ENCODE peak calls at places on chromosomes 6 and 20, in ten cellular contexts. G is endothelial cell of umbilical vein, Q is A549, A is dorsolateral prefrontal cortex, I is NB4, L is AG04450, V is left lung, E is cardiac muscle cell, U is endodermal cell, R is DND-41. O is an unnamed sample.

GRCh38 chr20:33863440-33864323 is 52.5 kb downstream of the CHMP4B start:
- DNase-seq in A (no peak), I (no peak), G (no peak), U (no peak), R (no peak), Q (no peak), E (no peak), V (no peak), L (no peak), O (no peak)

GRCh38 chr6:15874821-15875220 is 212.0 kb upstream of the DTNBP1 start:
- DNase-seq in A (no peak), I (no peak), E (no peak), Q (no peak), U (no peak), V (no peak), L (no peak), G (no peak), R (no peak), O (peak)

GRCh38 chr20:11676618-11677289 is 240.9 kb upstream of the BTBD3 start:
- DNase-seq in A (no peak), Q (peak), G (peak), V (no peak), I (peak), R (peak), U (peak), L (peak), E (peak), O (peak)

GRCh38 chr6:36516559-36516958 is 30.7 kb downstream of the STK38 start:
- DNase-seq in A (no peak), V (no peak), Q (no peak), E (no peak), G (no peak), L (no peak), U (no peak), R (no peak), I (no peak), O (no peak)

GRCh38 chr6:13461805-13462204 is 25.6 kb downstream of the GFOD1 start:
- DNase-seq in V (no peak), A (no peak), Q (no peak), E (no peak), U (peak), L (no peak), R (no peak), I (peak), G (no peak), O (no peak)

GRCh38 chr6:18177566-18177965 is 22.3 kb downstream of the KDM1B start:
- DNase-seq in G (no peak), Q (no peak), E (no peak), V (no peak), R (no peak), U (no peak), A (no peak), I (no peak), L (no peak), O (no peak)

GRCh38 chr20:25739615-25740320 is 43.1 kb upstream of the ZNF337 start:
- DNase-seq in A (no peak), U (no peak), G (peak), I (no peak), V (no peak), E (no peak), R (no peak), Q (no peak), L (no peak), O (peak)

GRCh38 chr6:119233327-119233984 is 116.1 kb downstream of the MAN1A1 start:
- DNase-seq in V (no peak), A (no peak), I (no peak), L (no peak), R (no peak), E (no peak), U (no peak), Q (no peak), G (no peak), O (no peak)

DNA sequence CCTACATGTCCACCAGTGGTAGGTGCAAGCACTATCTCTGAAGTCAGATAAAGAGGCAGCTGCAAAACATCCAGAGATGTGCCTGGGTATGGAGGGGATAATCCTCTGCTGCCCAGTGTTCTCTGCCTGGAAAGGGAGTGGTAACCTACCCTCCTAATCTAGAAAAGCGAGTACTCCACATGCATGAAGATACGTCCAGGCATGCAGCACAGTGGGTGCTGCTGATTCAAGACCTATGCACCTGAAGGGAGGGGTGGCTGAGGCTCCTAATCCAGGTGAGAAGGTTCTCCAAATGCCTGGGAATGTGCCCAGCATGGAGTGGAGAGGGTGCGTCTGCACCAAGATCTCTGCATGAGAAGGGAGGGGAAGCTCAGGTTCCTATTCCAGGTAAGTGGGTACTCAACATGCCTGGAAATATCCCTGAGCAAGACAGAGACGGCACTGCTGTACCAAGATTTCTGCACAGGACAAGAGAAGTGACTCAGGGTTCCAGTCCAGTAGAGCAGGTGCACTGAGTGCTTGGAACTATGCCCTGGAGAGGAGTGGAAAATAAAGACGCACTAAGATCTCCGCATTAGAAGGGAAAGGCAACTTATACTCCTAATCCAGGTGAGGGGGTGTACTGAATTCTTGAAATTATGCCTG is 9.3 kb downstream of the CST4 start:
- DNase-seq in E (no peak), U (no peak), R (no peak), A (no peak), V (no peak), Q (no peak), L (no peak), G (no peak), I (no peak), O (no peak)
- H3K4me3 ChIP-seq in E (no peak), U (no peak), R (no peak), A (no peak), V (no peak), Q (no peak), L (no peak), G (no peak), I (no peak), O (no peak)

GRCh38 chr6:147285087-147285855 is 81.1 kb downstream of the STXBP5 start:
- DNase-seq in Q (peak), A (no peak), R (no peak), L (no peak), V (no peak), G (peak), I (peak), E (peak), U (no peak), O (peak)
- TF ChIP-seq CTCF in Q (peak), A (peak), R (peak), L (peak), V (peak), G (peak), I (peak), E (peak), U (peak), O (peak)

GRCh38 chr20:63653041-63653973 is at the start of gene STMN3:
- DNase-seq in G (peak), I (peak), E (peak), U (peak), V (peak), Q (peak), A (peak), L (peak), R (peak), O (peak)
- H3K4me3 ChIP-seq in G (peak), I (peak), E (peak), U (peak), V (peak), Q (peak), A (peak), L (peak), R (peak), O (peak)

GRCh38 chr6:125852587-125852986 is 61.8 kb downstream of the NCOA7 start:
- DNase-seq in V (no peak), Q (no peak), R (no peak), L (no peak), U (no peak), G (no peak), A (no peak), E (no peak), I (no peak), O (no peak)
- TF ChIP-seq CTCF in V (no peak), Q (no peak), R (no peak), L (no peak), U (no peak), G (no peak), A (no peak), E (no peak), I (no peak), O (no peak)

DNA sequence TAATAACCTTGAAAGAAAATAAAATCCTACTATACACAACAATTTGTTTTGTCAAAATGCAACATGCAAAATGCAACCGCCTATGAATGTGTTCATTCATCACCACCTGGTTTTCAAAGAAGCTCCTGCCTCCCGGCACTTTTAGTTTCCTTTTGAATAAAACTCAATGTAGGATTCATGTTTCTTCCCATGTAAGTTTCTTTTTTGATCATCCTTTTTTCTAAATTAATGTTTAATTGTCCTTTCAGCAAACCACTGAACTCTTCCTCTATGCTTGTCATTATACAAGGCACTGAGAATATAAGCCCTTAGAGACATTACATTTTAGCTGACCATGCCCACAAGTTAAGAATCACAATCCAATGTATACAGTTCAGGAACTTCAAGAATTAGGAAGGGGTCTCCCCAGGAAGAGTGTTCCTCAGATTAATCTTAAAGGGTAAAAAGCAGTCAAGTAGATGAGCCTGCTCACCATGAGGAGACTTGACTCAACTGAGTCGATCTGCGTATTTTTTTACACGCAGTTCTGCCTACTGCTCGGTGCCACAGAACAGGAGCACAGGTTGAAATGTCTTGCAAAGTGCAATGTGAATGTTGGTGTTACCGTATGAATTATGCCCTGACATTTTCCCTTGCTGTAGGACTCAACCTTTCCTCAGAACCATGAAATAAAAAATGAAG is 7.2 kb upstream of the THEMIS start:
- DNase-seq in E (no peak), Q (no peak), G (no peak), V (no peak), I (no peak), R (no peak), L (no peak), U (no peak), A (no peak), O (no peak)
- H3K4me3 ChIP-seq in E (no peak), Q (no peak), G (no peak), V (no peak), I (no peak), R (no peak), L (no peak), U (no peak), A (no peak), O (no peak)

GRCh38 chr6:108163267-108163643 is 2.6 kb upstream of the NR2E1 start:
- DNase-seq in R (no peak), A (no peak), E (no peak), L (no peak), I (peak), V (no peak), Q (no peak), G (no peak), U (peak), O (no peak)
- TF ChIP-seq CTCF in R (peak), A (no peak), E (no peak), L (no peak), I (no peak), V (no peak), Q (no peak), G (no peak), U (peak), O (peak)

GRCh38 chr6:21586300-21586699 is 7.3 kb upstream of the SOX4 start:
- DNase-seq in L (no peak), U (no peak), I (no peak), G (no peak), E (no peak), V (no peak), A (no peak), R (no peak), Q (no peak), O (no peak)
- H3K4me3 ChIP-seq in L (no peak), U (peak), I (no peak), G (no peak), E (no peak), V (no peak), A (peak), R (no peak), Q (no peak), O (no peak)

DNA sequence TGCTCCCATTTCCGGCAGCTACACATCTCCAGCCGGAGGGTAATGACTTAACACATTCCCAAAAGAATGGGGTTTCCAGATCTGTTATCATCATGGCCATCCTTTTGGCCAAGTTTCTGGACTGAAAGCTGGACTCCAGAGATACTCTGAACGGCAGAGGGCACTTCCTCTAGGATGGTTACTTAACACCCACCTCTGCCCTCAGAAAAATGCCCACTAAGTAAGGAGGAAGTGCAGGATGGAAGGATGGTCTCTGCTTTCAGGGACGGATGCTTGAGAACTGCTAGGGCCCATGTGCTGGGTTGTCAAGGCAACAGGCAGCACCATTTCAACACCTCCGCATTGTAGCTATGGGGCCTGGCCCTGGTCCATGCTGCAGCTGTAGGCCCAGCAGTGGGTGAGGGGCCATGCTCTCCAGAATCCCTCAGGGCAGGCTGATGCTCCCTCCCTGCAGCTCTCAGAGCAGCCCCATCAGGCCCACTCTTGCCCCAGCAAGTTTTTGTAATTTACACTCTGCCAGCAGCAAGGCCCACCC is 16.5 kb upstream of the TGM3 start:
- DNase-seq in L (no peak), E (no peak), R (no peak), Q (no peak), A (peak), G (no peak), V (no peak), I (no peak), U (no peak), O (no peak)
- TF ChIP-seq CTCF in L (no peak), E (no peak), R (no peak), Q (no peak), A (no peak), G (no peak), V (no peak), I (no peak), U (no peak), O (no peak)

GRCh38 chr6:131945971-131946370 is 5.2 kb downstream of the CCN2 start:
- DNase-seq in V (no peak), R (no peak), E (no peak), L (no peak), I (no peak), Q (no peak), G (no peak), U (no peak), A (no peak), O (peak)
- H3K4me3 ChIP-seq in V (no peak), R (no peak), E (no peak), L (no peak), I (no peak), Q (no peak), G (no peak), U (no peak), A (no peak), O (no peak)

DNA sequence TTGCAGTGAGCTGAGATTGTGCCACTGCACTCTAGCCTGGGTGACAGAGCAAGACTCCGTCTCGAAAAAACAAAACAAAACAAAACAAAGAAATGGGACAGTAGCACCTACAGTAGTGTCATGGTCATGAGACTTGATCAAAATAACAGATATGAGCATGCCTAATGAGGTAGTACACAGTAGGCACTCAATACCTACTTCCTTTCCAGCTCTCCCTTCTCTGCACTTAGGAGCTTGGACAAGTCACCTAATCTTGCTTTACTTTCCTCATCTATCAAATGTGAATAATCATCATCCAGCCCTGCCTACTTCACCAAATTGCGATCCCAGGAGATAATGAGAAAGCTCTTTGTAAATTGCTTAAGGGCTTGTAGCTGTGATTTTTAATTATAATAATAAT is 55.4 kb upstream of the EPB41L1 start:
- DNase-seq in E (no peak), Q (no peak), G (no peak), U (no peak), R (no peak), A (no peak), L (no peak), I (no peak), V (no peak), O (no peak)
- TF ChIP-seq CTCF in E (no peak), Q (no peak), G (no peak), U (no peak), R (no peak), A (no peak), L (no peak), I (no peak), V (no peak), O (no peak)